ENCODE peak calls at places on chromosomes 2 and 18, in five cellular contexts. One of them, this sample, is unnamed.

GRCh38 chr2:174615951-174616436 is 18.4 kb upstream of the WIPF1 start:
- DNase-seq in IMR-90: peak; percentile 74
- DNase-seq in A549: no peak
- DNase-seq in HepG2: no peak
- DNase-seq in GM12878: no peak
- DNase-seq in this sample: no peak

GRCh38 chr2:60094450-60094929 is 459.0 kb downstream of the BCL11A start:
- DNase-seq in IMR-90: no peak
- DNase-seq in A549: no peak
- DNase-seq in HepG2: peak; percentile 92
- DNase-seq in GM12878: no peak
- DNase-seq in this sample: no peak

GRCh38 chr2:220198911-220199310 is 571.5 kb downstream of the SLC4A3 start:
- DNase-seq in IMR-90: peak; percentile 86
- DNase-seq in A549: peak; percentile 24
- DNase-seq in HepG2: no peak
- DNase-seq in GM12878: no peak
- DNase-seq in this sample: no peak

GRCh38 chr2:124001681-124002080 is 23.4 kb upstream of the CNTNAP5 start:
- DNase-seq in IMR-90: no peak
- DNase-seq in A549: no peak
- DNase-seq in HepG2: no peak
- DNase-seq in GM12878: no peak
- DNase-seq in this sample: no peak

GRCh38 chr2:238238311-238238765 is 1.5 kb downstream of the HES6 start:
- DNase-seq in IMR-90: no peak
- DNase-seq in A549: no peak
- DNase-seq in HepG2: no peak
- DNase-seq in GM12878: no peak
- DNase-seq in this sample: no peak

GRCh38 chr2:127560201-127560928 is 24.9 kb downstream of the MYO7B start:
- DNase-seq in IMR-90: no peak
- DNase-seq in A549: no peak
- DNase-seq in HepG2: peak; percentile 28
- DNase-seq in GM12878: no peak
- DNase-seq in this sample: no peak

GRCh38 chr2:28691774-28692281 is 59.8 kb upstream of the PPP1CB start:
- DNase-seq in IMR-90: peak; percentile 82
- DNase-seq in A549: no peak
- DNase-seq in HepG2: peak; percentile 92
- DNase-seq in GM12878: no peak
- DNase-seq in this sample: no peak

GRCh38 chr2:151271824-151272223 is 10.2 kb upstream of the RBM43 start:
- DNase-seq in IMR-90: no peak
- DNase-seq in A549: no peak
- DNase-seq in HepG2: no peak
- DNase-seq in GM12878: no peak
- DNase-seq in this sample: no peak

GRCh38 chr2:64222351-64222750 is 78.1 kb upstream of the PELI1 start:
- DNase-seq in IMR-90: peak; percentile 21
- DNase-seq in A549: no peak
- DNase-seq in HepG2: no peak
- DNase-seq in GM12878: no peak
- DNase-seq in this sample: no peak

GRCh38 chr2:30871980-30872789 is 64.9 kb upstream of the CAPN13 start:
- DNase-seq in IMR-90: no peak
- DNase-seq in A549: no peak
- DNase-seq in HepG2: no peak
- DNase-seq in GM12878: no peak
- DNase-seq in this sample: no peak

GRCh38 chr2:23200056-23200455 is 184.9 kb upstream of the KLHL29 start:
- DNase-seq in IMR-90: no peak
- DNase-seq in A549: no peak
- DNase-seq in HepG2: no peak
- DNase-seq in GM12878: no peak
- DNase-seq in this sample: no peak

GRCh38 chr2:23203383-23203782 is 181.6 kb upstream of the KLHL29 start:
- DNase-seq in IMR-90: no peak
- DNase-seq in A549: no peak
- DNase-seq in HepG2: no peak
- DNase-seq in GM12878: no peak
- DNase-seq in this sample: no peak

GRCh38 chr2:23198316-23199114 is 186.5 kb upstream of the KLHL29 start:
- DNase-seq in IMR-90: no peak
- DNase-seq in A549: no peak
- DNase-seq in HepG2: no peak
- DNase-seq in GM12878: no peak
- DNase-seq in this sample: no peak

GRCh38 chr2:23200460-23201113 is 184.4 kb upstream of the KLHL29 start:
- DNase-seq in IMR-90: no peak
- DNase-seq in A549: no peak
- DNase-seq in HepG2: peak; percentile 49
- DNase-seq in GM12878: no peak
- DNase-seq in this sample: no peak

DNA sequence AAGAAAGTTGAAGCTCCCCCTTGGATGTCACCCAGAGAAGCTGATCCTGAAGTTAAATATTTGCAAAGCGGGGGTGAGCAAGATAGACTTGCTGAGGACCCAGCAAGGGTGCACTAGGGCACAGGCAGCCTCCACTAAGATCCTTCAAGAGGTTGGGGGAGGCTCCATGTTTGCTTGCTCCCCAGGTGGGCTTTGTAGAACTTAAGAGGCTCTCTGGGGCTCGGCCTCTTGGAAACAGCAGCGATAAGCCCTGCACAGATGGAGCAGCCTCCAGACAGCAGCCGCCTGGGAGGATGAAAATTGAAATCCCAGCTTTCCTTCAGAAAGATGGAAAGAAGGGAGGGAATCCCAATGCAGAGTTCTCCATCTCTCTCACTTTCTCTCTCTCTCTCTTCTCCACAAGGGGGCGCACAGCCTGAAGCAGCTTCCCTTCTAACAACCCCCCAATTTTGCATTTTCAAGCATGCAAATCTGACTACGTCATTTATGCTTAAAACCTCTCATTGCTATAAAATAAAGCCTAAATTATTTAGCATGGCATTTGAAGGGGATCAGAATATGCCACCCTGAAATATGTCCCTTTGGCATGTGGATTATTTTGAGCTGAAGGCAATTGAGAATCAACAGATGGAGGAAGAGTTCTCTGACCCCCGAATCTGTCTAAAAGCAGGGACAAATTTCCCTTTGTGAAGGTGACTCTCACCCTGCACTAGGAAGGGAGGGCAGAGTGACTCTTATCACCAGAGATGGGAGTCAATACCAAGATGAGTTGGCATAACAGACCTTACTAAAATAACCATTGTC is 185.7 kb upstream of the KLHL29 start:
- DNase-seq in IMR-90: peak; percentile 38
- DNase-seq in A549: peak; percentile 13
- DNase-seq in HepG2: peak; percentile 26
- DNase-seq in GM12878: no peak
- DNase-seq in this sample: peak; percentile 24
- TF ChIP-seq BHLHE40 in IMR-90: no peak
- TF ChIP-seq BHLHE40 in A549: no peak
- TF ChIP-seq BHLHE40 in HepG2: no peak
- TF ChIP-seq BHLHE40 in GM12878: no peak
- TF ChIP-seq BHLHE40 in this sample: no peak

GRCh38 chr2:109275120-109276040 is 146.4 kb downstream of the SH3RF3 start:
- DNase-seq in IMR-90: no peak
- DNase-seq in A549: no peak
- DNase-seq in HepG2: no peak
- DNase-seq in GM12878: no peak
- DNase-seq in this sample: no peak
- TF ChIP-seq BHLHE40 in IMR-90: no peak
- TF ChIP-seq BHLHE40 in A549: no peak
- TF ChIP-seq BHLHE40 in HepG2: no peak
- TF ChIP-seq BHLHE40 in GM12878: no peak
- TF ChIP-seq BHLHE40 in this sample: no peak

GRCh38 chr18:26655614-26656400 is 107.5 kb upstream of the KCTD1 start:
- DNase-seq in IMR-90: peak; percentile 11
- DNase-seq in A549: peak; percentile 31
- DNase-seq in HepG2: no peak
- DNase-seq in GM12878: no peak
- DNase-seq in this sample: peak; percentile 71
- TF ChIP-seq BHLHE40 in IMR-90: no peak
- TF ChIP-seq BHLHE40 in A549: no peak
- TF ChIP-seq BHLHE40 in HepG2: no peak
- TF ChIP-seq BHLHE40 in GM12878: no peak
- TF ChIP-seq BHLHE40 in this sample: no peak

DNA sequence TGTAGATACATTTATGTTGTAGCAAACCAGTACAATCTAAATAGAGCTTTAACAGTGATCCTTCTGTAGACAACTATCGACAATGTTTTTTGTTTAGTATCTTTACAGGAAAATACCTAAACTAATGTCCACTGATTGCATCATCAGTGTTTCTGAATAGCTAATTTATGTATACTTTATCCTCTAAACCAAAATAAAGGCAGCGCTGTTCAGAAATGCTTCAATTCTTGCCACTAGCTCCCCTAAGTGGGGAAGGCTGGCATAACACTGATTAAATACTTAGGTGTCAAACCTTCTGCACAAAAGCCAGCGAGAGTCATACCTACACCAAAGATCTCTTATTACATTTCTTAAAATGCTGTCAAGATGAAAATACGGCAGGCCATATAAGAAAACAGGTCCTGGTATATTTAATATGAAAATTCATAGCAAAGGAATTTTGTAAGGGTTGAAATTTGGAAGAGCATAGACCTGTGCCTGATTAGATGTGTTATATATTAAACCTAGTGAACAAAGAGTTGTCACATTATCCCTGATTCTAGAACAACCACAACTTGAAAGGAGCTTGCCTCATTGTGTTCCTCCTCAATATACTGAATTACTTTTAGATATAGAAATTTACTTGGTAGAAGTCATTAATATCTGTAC is 1693.4 kb upstream of the SLC39A10 start:
- DNase-seq in IMR-90: no peak
- DNase-seq in A549: no peak
- DNase-seq in HepG2: peak; percentile 36
- DNase-seq in GM12878: no peak
- DNase-seq in this sample: peak; percentile 18
- TF ChIP-seq BHLHE40 in IMR-90: no peak
- TF ChIP-seq BHLHE40 in A549: no peak
- TF ChIP-seq BHLHE40 in HepG2: no peak
- TF ChIP-seq BHLHE40 in GM12878: no peak
- TF ChIP-seq BHLHE40 in this sample: no peak

GRCh38 chr2:189391201-189391600 is 50.1 kb upstream of the WDR75 start:
- DNase-seq in IMR-90: peak; percentile 26
- DNase-seq in A549: no peak
- DNase-seq in HepG2: no peak
- DNase-seq in GM12878: no peak
- DNase-seq in this sample: no peak
- TF ChIP-seq BHLHE40 in IMR-90: no peak
- TF ChIP-seq BHLHE40 in A549: no peak
- TF ChIP-seq BHLHE40 in HepG2: no peak
- TF ChIP-seq BHLHE40 in GM12878: no peak
- TF ChIP-seq BHLHE40 in this sample: no peak

DNA sequence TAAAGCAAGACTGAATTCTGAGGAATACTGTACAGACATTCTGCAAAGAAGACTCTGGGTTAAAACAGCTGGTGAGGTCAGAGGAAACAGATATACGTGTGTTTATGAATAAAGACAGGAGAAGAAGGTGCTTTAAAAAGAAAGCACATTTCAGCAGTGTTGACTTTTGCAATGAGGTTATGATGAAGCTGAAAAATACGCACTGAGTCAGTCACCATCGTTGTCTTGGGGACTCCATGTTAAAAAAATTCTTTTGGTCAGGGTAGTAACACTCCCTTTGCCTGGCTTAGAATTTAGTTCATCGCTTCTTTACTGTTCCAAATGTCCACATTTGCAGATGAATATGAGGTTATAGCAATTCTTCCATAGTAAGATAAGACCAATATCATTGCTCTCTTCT is 1049.0 kb downstream of the TSN start:
- DNase-seq in IMR-90: no peak
- DNase-seq in A549: no peak
- DNase-seq in HepG2: no peak
- DNase-seq in GM12878: no peak
- DNase-seq in this sample: no peak
- TF ChIP-seq BHLHE40 in IMR-90: no peak
- TF ChIP-seq BHLHE40 in A549: no peak
- TF ChIP-seq BHLHE40 in HepG2: no peak
- TF ChIP-seq BHLHE40 in GM12878: no peak
- TF ChIP-seq BHLHE40 in this sample: no peak

This sample was measured in HEK293T.